ENCODE peak calls at places on chromosomes 2 and 18, in eight cellular contexts. Z is A549, M is GM12878, N is tibial nerve, T is stomach, F is K562, C is ovary, Y is transverse colon. A is an unnamed sample.

GRCh38 chr2:164843346-164843841 is 1.8 kb upstream of the COBLL1 start:
- DNase-seq in N (no peak), C (no peak), F (no peak), M (no peak), Z (no peak), Y (no peak), T (no peak), A (no peak)

GRCh38 chr2:101041413-101041812 is 39.3 kb downstream of the RPL31 start:
- DNase-seq in Y (no peak), T (no peak), C (no peak), N (no peak), M (no peak), Z (no peak), F (no peak), A (no peak)

GRCh38 chr2:216687646-216688045 is 7.7 kb downstream of the IGFBP5 start:
- DNase-seq in T (no peak), M (no peak), N (no peak), Y (no peak), F (peak; percentile 41), Z (peak; percentile 47), C (no peak), A (peak; percentile 57)

GRCh38 chr2:143128681-143129580 is at the start of gene ARHGAP15:
- DNase-seq in Y (peak; percentile 39), C (no peak), N (no peak), Z (no peak), M (peak; percentile 85), F (peak; percentile 44), T (peak; percentile 27), A (no peak)

GRCh38 chr2:200871151-200871550 is 6.7 kb upstream of the CLK1 start:
- DNase-seq in N (no peak), M (no peak), Y (no peak), Z (no peak), T (no peak), C (no peak), F (no peak), A (no peak)

GRCh38 chr2:58131191-58132011 is 84.8 kb downstream of the VRK2 start:
- DNase-seq in T (no peak), Y (no peak), F (no peak), Z (no peak), M (no peak), C (peak; percentile 15), N (peak; percentile 25), A (no peak)

GRCh38 chr2:204108874-204109295 is 172.3 kb downstream of the ICOS start:
- DNase-seq in T (no peak), M (no peak), C (no peak), Y (no peak), Z (no peak), F (no peak), N (no peak), A (no peak)

GRCh38 chr2:101119431-101119830 is 31.8 kb downstream of the TBC1D8 start:
- DNase-seq in N (no peak), F (no peak), T (peak; percentile 53), C (no peak), Y (no peak), Z (no peak), M (no peak), A (no peak)

GRCh38 chr2:109336296-109336695 is 207.3 kb downstream of the SH3RF3 start:
- DNase-seq in N (no peak), T (no peak), C (no peak), F (no peak), Y (no peak), Z (no peak), M (no peak), A (no peak)

GRCh38 chr2:109332880-109333279 is 203.9 kb downstream of the SH3RF3 start:
- DNase-seq in F (no peak), N (no peak), Z (no peak), M (no peak), C (no peak), Y (no peak), T (no peak), A (no peak)

GRCh38 chr2:109333414-109334194 is 204.6 kb downstream of the SH3RF3 start:
- DNase-seq in F (no peak), M (no peak), N (no peak), Y (no peak), T (no peak), C (no peak), Z (peak; percentile 9), A (no peak)

GRCh38 chr2:109337221-109337620 is 208.2 kb downstream of the SH3RF3 start:
- DNase-seq in C (no peak), M (no peak), F (no peak), N (no peak), Z (no peak), T (no peak), Y (no peak), A (no peak)

DNA sequence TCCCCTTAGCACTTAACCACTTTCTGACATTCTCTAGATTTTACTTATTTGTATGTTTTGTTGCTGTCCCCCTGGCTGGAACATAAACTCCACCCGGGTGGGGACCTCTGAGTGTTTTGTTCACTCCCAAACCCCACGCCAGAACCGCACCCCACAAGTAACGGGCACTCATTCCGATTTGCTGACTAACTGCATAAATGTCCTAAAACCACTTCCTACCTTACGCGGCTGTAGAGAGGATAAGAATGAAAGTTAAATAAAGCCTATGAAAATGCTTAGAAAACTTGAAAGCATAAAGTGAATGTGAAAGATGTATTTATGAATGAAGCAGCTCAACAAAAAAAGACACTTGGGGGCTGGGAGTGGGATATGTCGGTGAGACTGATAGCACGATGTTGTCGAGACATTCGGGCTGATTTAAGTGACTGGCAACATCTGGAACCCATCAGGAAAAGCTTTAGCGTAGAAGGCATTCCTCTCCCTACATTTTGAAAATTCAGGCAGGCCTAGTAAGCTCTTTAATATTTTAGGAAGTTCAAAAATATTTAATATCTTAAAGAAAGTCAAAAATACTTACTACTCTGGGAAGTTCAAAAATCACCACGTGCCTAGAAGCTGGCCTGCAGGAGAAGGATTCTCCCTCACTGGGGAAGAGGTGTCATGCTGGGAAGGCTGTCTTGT is 206.7 kb downstream of the SH3RF3 start:
- DNase-seq in F (no peak), Y (no peak), T (no peak), N (no peak), Z (no peak), M (no peak), C (no peak), A (no peak)
- H3K4me3 ChIP-seq in F (no peak overlapping the region), Y (no peak overlapping the region), T (no peak overlapping the region), N (no peak overlapping the region), Z (no peak overlapping the region), M (peak overlapping the region; percentile 18), C (no peak overlapping the region), A (no peak overlapping the region)

GRCh38 chr18:48833701-48834394 is 116.9 kb downstream of the SMAD7 start:
- DNase-seq in M (no peak), T (peak; percentile 11), Z (no peak), C (no peak), F (no peak), N (no peak), Y (peak; percentile 61), A (no peak)

GRCh38 chr18:48831802-48832201 is 119.0 kb downstream of the SMAD7 start:
- DNase-seq in N (no peak), C (no peak), T (peak; percentile 5), M (no peak), Y (no peak), F (no peak), Z (no peak), A (no peak)

GRCh38 chr18:48834421-48835011 is 116.2 kb downstream of the SMAD7 start:
- DNase-seq in N (peak; percentile 50), C (no peak), T (peak; percentile 56), Y (peak; percentile 69), M (peak; percentile 81), Z (peak; percentile 61), F (peak; percentile 32), A (peak; percentile 89)

GRCh38 chr18:48831113-48831759 is 119.5 kb downstream of the SMAD7 start:
- DNase-seq in Z (no peak), C (peak; percentile 1), T (peak; percentile 11), F (no peak), Y (no peak), N (no peak), M (no peak), A (peak; percentile 37)

DNA sequence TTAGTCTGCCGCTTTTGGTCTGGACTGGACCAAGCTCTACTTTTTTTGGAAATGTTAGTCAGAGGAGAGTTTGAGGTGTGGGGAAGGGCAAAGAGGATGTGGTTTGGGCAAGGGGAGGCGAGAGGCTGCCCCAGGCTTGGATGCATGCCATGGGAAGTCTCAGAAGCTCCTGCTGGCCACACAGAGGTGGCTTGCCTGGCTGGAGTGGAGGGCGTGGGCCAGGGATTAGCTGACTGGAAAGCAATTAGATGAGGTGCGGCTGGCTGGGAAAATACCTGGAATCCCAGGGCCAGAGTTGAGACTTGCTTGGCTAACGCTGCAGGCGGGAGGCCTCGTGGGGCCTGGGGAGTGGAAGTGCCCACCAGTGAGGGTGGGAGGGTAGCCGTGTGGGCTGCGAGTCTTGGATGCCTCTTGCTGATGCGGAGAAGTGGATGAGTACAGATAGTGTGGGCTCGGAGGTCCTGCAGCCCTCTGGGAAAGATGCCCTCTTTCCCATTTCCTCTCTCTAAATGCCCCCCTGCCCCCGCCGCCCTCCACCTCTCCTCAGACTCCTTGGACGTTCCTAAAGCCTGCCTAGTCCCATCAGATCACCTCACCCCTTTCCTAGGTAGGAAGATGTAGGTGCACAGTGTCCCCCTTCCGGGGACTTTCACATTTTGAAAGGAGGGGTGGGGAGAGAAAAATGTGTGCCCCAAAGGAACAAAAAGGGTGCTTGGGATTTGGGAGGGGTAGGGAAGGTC is 117.6 kb downstream of the SMAD7 start:
- DNase-seq in Y (peak; percentile 74), M (no peak), N (no peak), F (no peak), C (no peak), Z (peak; percentile 19), T (peak; percentile 45), A (no peak)
- TF ChIP-seq EP300 in Y (no peak), M (no peak), N (peak; percentile 43), F (no peak), C (no peak), Z (no peak), T (no peak), A (no peak)

GRCh38 chr2:172560721-172561120 is 4.8 kb downstream of the PDK1 start:
- DNase-seq in Z (no peak), Y (no peak), M (no peak), C (no peak), F (no peak), T (no peak), N (no peak), A (no peak)

GRCh38 chr2:172561270-172561669 is 5.4 kb downstream of the PDK1 start:
- DNase-seq in C (no peak), T (no peak), F (no peak), M (no peak), Z (no peak), N (no peak), Y (no peak), A (no peak)

GRCh38 chr2:172556284-172557033 is 569 bp downstream of the PDK1 start:
- DNase-seq in Y (peak; percentile 77), F (peak; percentile 86), N (peak; percentile 41), T (peak; percentile 62), Z (peak; percentile 13), C (peak; percentile 50), M (peak; percentile 25), A (peak; percentile 74)

GRCh38 chr2:172555522-172556283 is at the start of gene PDK1:
- DNase-seq in N (peak; percentile 72), Z (peak; percentile 66), M (peak; percentile 54), F (peak; percentile 92), C (peak; percentile 86), Y (peak; percentile 93), T (peak; percentile 92), A (peak; percentile 94)

GRCh38 chr2:172558372-172558771 is 2.5 kb downstream of the PDK1 start:
- DNase-seq in F (no peak), M (no peak), N (no peak), C (no peak), Z (no peak), T (no peak), Y (no peak), A (no peak)
- H3K4me3 ChIP-seq in F (peak overlapping the region; percentile 88), M (peak overlapping the region; percentile 69), N (no peak overlapping the region), C (no peak overlapping the region), Z (no peak overlapping the region), T (no peak overlapping the region), Y (no peak overlapping the region), A (no peak overlapping the region)

DNA sequence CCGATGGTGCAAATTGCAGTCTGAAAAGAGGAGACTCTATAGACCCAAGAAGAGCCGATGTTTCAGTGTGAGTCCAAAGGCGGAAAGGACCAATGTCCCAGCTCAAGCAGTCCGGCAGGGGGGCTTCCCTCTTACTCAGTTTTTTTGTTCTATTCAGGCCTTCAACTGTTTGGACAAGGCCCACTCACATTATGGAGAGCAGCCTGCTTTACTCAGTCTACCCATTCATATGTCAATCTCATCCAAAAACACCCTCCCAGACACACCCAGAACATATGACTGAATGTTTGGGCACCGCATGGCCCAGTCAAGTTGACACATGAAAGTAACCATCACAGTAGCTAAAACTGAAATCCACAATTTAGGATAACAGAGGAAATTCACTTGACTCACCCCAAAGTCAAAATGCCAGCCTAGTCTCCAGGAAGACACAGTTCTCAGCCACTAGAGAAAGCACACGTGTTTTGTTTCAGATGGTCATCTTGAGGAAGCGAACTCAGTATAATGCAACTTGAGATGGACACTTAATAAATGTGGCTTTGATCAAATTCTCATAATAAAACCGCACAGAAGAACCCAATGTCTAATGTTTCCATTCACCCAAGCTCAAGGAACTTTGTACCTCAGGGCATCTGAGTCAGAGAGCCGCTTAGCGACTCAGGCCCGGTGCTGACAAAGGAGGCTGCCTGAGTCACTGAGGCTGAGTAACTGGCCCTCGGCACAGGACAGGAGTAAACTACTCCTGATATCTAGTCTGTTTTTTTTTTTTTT is 2.4 kb downstream of the FHL2 start:
- DNase-seq in C (no peak), N (peak; percentile 48), T (peak; percentile 74), Y (peak; percentile 78), Z (peak; percentile 85), M (no peak), F (peak; percentile 79), A (peak; percentile 74)
- TF ChIP-seq EP300 in C (no peak), N (peak; percentile 55), T (no peak), Y (no peak), Z (no peak), M (no peak), F (no peak), A (no peak)